ENCODE peak calls at places on chromosomes 2 and 18, in nine cellular contexts. S, K, N, P, V, Y, C, R and M are unnamed samples.
A peak's percentile ranks its signal among the peaks of the same experiment; 100 is the strongest.

GRCh38 chr2:191540681-191541080 is 137.3 kb upstream of the NABP1 start:
- DNase-seq in R (no peak), K (no peak), C (no peak), P (no peak), S (no peak), N (no peak), V (no peak), Y (no peak), M (no peak)

GRCh38 chr2:217494572-217494971 is 508.2 kb downstream of the TNS1 start:
- DNase-seq in V (no peak), N (no peak), Y (no peak), C (no peak), P (no peak), K (no peak), S (no peak), R (no peak), M (no peak)

GRCh38 chr2:168782271-168782670 is 20.2 kb upstream of the NOSTRIN start:
- DNase-seq in S (no peak), Y (no peak), V (no peak), P (no peak), R (no peak), N (no peak), K (no peak), C (no peak), M (no peak)

GRCh38 chr2:510839-511238 is 166.4 kb downstream of the TMEM18 start:
- DNase-seq in N (no peak), Y (no peak), P (no peak), V (no peak), S (no peak), C (no peak), R (no peak), K (no peak), M (no peak)

GRCh38 chr2:61089797-61090196 is 24.1 kb downstream of the SANBR start:
- DNase-seq in C (no peak), S (no peak), R (no peak), K (no peak), N (no peak), P (no peak), V (no peak), Y (no peak), M (no peak)

GRCh38 chr2:73174941-73175662 is 27.3 kb upstream of the NOTO start:
- DNase-seq in Y (no peak), C (no peak), R (no peak), N (no peak), V (no peak), S (no peak), K (no peak), P (no peak), M (no peak)

GRCh38 chr2:72051971-72052505 is 95.6 kb downstream of the CYP26B1 start:
- DNase-seq in Y (no peak), S (peak; percentile 30), P (no peak), R (no peak), C (peak; percentile 10), K (no peak), V (no peak), N (no peak), M (no peak)

GRCh38 chr2:95323347-95324155 is 26.4 kb downstream of the KCNIP3 start:
- DNase-seq in C (peak; percentile 63), S (no peak), K (no peak), P (no peak), N (no peak), R (peak; percentile 20), Y (no peak), V (peak; percentile 43), M (no peak)

GRCh38 chr2:55550368-55551102 is 31.0 kb downstream of the CFAP36 start:
- DNase-seq in N (no peak), V (no peak), P (peak; percentile 89), Y (no peak), C (peak; percentile 90), S (peak; percentile 76), K (no peak), R (no peak), M (no peak)

GRCh38 chr2:79723830-79724229 is 211.0 kb downstream of the CTNNA2 start:
- DNase-seq in V (no peak), S (no peak), C (peak; percentile 90), K (no peak), P (peak; percentile 98), Y (no peak), N (no peak), R (peak; percentile 1), M (no peak)

GRCh38 chr18:21110667-21111350 is 804 bp downstream of the ROCK1 start:
- DNase-seq in K (peak; percentile 69), C (peak; percentile 55), P (peak; percentile 46), S (peak; percentile 38), N (no peak), R (peak; percentile 54), Y (peak; percentile 74), V (peak; percentile 70), M (peak; percentile 58)

GRCh38 chr2:203650860-203651613 is 55.4 kb upstream of the CD28 start:
- DNase-seq in K (no peak), S (peak; percentile 80), V (peak; percentile 85), R (peak; percentile 69), N (no peak), Y (no peak), C (peak; percentile 82), P (peak; percentile 54), M (no peak)

GRCh38 chr2:171800639-171801038 is 93.4 kb downstream of the SLC25A12 start:
- DNase-seq in Y (no peak), P (peak; percentile 12), V (no peak), N (no peak), S (no peak), C (no peak), R (no peak), K (no peak), M (no peak)

GRCh38 chr18:3889803-3890202 is 439.8 kb downstream of the TGIF1 start:
- DNase-seq in S (peak; percentile 35), N (no peak), P (peak; percentile 78), R (no peak), K (no peak), Y (no peak), V (no peak), C (peak; percentile 85), M (no peak)

GRCh38 chr2:196511258-196511971 is 128.1 kb upstream of the CCDC150 start:
- DNase-seq in V (no peak), C (peak; percentile 25), Y (no peak), S (no peak), N (no peak), P (no peak), K (no peak), R (no peak), M (no peak)

GRCh38 chr18:3321133-3321812 is 59.3 kb downstream of the MYL12B start:
- DNase-seq in N (peak; percentile 83), R (peak; percentile 13), V (no peak), C (peak; percentile 90), S (peak; percentile 97), P (peak; percentile 96), K (no peak), Y (no peak), M (no peak)

DNA sequence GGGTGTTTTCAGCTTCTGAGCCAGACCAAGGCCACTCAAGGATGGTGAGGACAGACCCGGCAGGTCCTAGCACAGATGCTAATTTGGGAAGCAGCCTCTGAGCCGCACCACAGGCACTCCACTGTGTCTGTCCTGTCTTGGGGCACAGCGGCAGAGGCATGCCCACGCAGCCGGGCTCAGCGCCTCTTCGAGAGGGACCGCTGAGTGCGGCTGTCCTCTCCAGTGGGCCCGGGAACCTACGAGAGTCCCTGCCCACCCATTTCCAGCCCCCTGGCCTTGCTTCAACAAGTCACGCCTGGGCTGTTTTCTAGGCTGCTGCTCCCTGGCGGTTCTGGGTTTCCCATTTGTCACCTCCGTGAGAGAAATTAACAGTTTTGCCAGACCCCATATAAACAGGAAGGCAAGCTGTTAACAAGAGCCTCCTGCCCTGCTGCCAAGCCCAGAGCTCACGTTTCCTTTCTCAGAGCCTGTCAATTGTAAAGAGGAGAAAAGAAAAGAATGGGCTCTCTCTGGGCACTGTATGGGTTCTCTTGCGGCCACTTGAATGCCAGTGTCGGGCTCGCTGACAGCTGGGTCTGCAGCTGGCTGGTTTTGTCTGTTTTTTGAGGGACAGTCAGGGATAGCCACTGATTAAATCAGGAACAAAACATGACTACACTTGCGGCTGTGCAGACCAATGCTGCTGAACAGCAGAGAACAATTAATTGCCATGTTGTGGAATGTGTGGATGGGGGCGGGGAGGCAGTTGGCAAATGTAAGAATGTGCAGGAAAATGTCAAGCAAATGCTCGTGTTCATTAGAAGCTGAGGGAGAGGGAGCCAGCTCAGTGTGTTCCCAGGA is 30.6 kb downstream of the TMEM17 start:
- DNase-seq in V (no peak), P (no peak), N (no peak), C (peak; percentile 54), Y (peak; percentile 2), R (peak; percentile 48), K (no peak), S (peak; percentile 46), M (no peak)
- H3K4me1 ChIP-seq in V (no peaks in the 10 kb centered on the region), P (peaks cover 9% of the 10 kb centered on the region), N (peaks cover 21% of the 10 kb centered on the region), C (peaks cover 36% of the 10 kb centered on the region), Y (peaks cover 9% of the 10 kb centered on the region), R (peaks cover 28% of the 10 kb centered on the region), K (peaks cover 26% of the 10 kb centered on the region), S (peaks cover 28% of the 10 kb centered on the region), M (peaks cover 2% of the 10 kb centered on the region)

DNA sequence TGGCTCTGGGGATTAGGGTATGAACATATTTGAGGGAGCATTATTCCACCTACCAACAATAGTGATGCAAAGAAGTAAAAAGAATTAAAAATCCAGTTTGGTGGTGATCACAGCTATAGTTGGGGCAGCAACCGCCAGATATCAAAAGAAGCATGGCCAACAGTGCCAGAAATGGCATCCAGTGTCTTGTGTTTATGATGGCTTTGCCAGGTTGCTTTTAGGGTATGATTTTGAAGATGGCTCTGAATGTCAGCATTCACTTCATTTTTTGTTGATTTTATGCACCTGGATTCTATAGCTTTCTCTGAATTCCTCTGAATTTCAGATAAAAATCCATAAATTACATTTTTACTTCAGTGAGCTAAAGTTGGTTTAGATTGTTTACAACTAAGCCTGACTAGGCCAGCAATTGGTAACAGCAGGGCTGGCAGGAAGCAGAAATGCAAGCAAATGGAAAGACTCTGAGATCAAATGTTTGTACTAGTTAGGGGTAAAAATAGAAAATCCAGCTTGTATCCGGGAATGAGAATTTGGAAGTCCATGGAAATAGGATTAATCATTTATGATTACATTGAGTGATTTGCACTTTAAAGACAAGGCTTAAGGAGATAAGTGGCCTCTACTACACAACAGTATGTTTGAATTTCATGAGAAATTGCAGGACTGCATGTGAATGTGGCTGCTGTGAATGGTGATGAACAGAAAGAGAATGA is 40.4 kb downstream of the COL3A1 start:
- DNase-seq in N (no peak), C (peak; percentile 53), R (no peak), Y (no peak), V (no peak), P (peak; percentile 76), K (no peak), S (peak; percentile 65), M (no peak)
- H3K27ac ChIP-seq in N (no peak overlapping the region), C (peak overlapping the region; percentile 60), R (peak overlapping the region; percentile 34), Y (no peak overlapping the region), V (no peak overlapping the region), P (peak overlapping the region; percentile 77), K (peak overlapping the region; percentile 47), S (no peak overlapping the region), M (no peak overlapping the region)

DNA sequence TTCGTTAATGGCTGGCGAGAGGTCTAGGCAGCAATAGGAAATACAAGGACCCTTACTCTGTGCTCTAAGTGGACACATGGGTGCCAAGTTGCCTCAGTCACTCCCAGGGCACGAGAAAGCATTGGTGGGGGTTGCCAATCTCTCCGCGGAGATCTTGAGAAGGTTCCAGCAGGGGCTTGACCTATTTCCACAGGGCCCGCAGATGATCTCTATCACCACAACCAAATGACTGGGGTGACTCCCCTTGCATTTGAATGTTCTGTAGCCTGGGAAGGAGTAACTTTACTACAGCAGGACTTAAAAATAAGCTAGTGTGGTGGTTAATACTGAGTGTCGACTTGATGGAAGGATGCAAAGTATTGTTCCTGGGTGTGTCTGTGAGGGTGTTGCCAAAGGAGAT is 8.1 kb downstream of the CDC42EP3 start:
- DNase-seq in R (no peak), V (no peak), C (no peak), K (no peak), P (no peak), N (no peak), S (no peak), Y (no peak), M (no peak)
- H3K4me1 ChIP-seq in R (peaks cover 27% of the 10 kb centered on the region), V (no peaks in the 10 kb centered on the region), C (peaks cover 75% of the 10 kb centered on the region), K (peaks cover 57% of the 10 kb centered on the region), P (peaks cover 41% of the 10 kb centered on the region), N (peaks cover under 1% of the 10 kb centered on the region), S (peaks cover 61% of the 10 kb centered on the region), Y (peaks cover 37% of the 10 kb centered on the region), M (peaks cover 39% of the 10 kb centered on the region)

GRCh38 chr2:63676135-63676534 is 87.4 kb downstream of the MDH1 start:
- DNase-seq in R (no peak), Y (no peak), N (no peak), K (no peak), C (no peak), P (no peak), V (no peak), S (no peak), M (no peak)
- H3K27ac ChIP-seq in R (peak overlapping the region; percentile 24), Y (no peak overlapping the region), N (no peak overlapping the region), K (no peak overlapping the region), C (no peak overlapping the region), P (no peak overlapping the region), V (no peak overlapping the region), S (no peak overlapping the region), M (no peak overlapping the region)